ENCODE peak calls at places on chromosomes 1 and 21, in seven cellular contexts. One of them, this sample, is unnamed.

GRCh38 chr1:151399890-151400235 is 490 bp downstream of the PSMB4 start:
- DNase-seq in heart right ventricle: no peak
- DNase-seq in fibroblast of the aortic adventitia: peak; percentile 29
- DNase-seq in OCI-LY7: peak; percentile 31
- DNase-seq in pancreas: no peak
- DNase-seq in cardiac fibroblast: peak; percentile 21
- DNase-seq in coronary artery: no peak
- DNase-seq in this sample: peak; percentile 27

GRCh38 chr1:89607888-89608626 is 24.9 kb upstream of the LRRC8C start:
- DNase-seq in fibroblast of the aortic adventitia: no peak
- DNase-seq in coronary artery: no peak
- DNase-seq in OCI-LY7: no peak
- DNase-seq in pancreas: no peak
- DNase-seq in heart right ventricle: peak; percentile 64
- DNase-seq in cardiac fibroblast: peak; percentile 78
- DNase-seq in this sample: peak; percentile 85

GRCh38 chr1:58430355-58431335 is 115.9 kb downstream of the OMA1 start:
- DNase-seq in heart right ventricle: no peak
- DNase-seq in pancreas: no peak
- DNase-seq in OCI-LY7: no peak
- DNase-seq in cardiac fibroblast: no peak
- DNase-seq in coronary artery: no peak
- DNase-seq in fibroblast of the aortic adventitia: no peak
- DNase-seq in this sample: no peak

GRCh38 chr1:64183985-64184440 is 19.4 kb upstream of the UBE2U start:
- DNase-seq in coronary artery: no peak
- DNase-seq in OCI-LY7: no peak
- DNase-seq in pancreas: no peak
- DNase-seq in heart right ventricle: no peak
- DNase-seq in cardiac fibroblast: peak; percentile 62
- DNase-seq in fibroblast of the aortic adventitia: peak; percentile 69
- DNase-seq in this sample: peak; percentile 97

GRCh38 chr1:209434066-209434465 is 149.4 kb upstream of the CAMK1G start:
- DNase-seq in OCI-LY7: no peak
- DNase-seq in fibroblast of the aortic adventitia: peak; percentile 26
- DNase-seq in heart right ventricle: no peak
- DNase-seq in pancreas: no peak
- DNase-seq in coronary artery: no peak
- DNase-seq in cardiac fibroblast: peak; percentile 34
- DNase-seq in this sample: peak; percentile 65

GRCh38 chr1:183910780-183911179 is 105.9 kb downstream of the RGL1 start:
- DNase-seq in coronary artery: no peak
- DNase-seq in fibroblast of the aortic adventitia: peak; percentile 72
- DNase-seq in pancreas: no peak
- DNase-seq in cardiac fibroblast: peak; percentile 38
- DNase-seq in heart right ventricle: no peak
- DNase-seq in OCI-LY7: no peak
- DNase-seq in this sample: peak; percentile 27

GRCh38 chr1:184890539-184890973 is 83.8 kb downstream of the NIBAN1 start:
- DNase-seq in OCI-LY7: no peak
- DNase-seq in fibroblast of the aortic adventitia: peak; percentile 72
- DNase-seq in heart right ventricle: peak; percentile 64
- DNase-seq in coronary artery: peak; percentile 85
- DNase-seq in pancreas: no peak
- DNase-seq in cardiac fibroblast: peak; percentile 85
- DNase-seq in this sample: peak; percentile 32

GRCh38 chr21:29218749-29219148 is 80.0 kb upstream of the BACH1 start:
- DNase-seq in cardiac fibroblast: no peak
- DNase-seq in OCI-LY7: no peak
- DNase-seq in fibroblast of the aortic adventitia: no peak
- DNase-seq in pancreas: no peak
- DNase-seq in coronary artery: no peak
- DNase-seq in heart right ventricle: no peak
- DNase-seq in this sample: no peak

GRCh38 chr1:17849216-17849615 is 94.1 kb downstream of the ACTL8 start:
- DNase-seq in coronary artery: no peak
- DNase-seq in fibroblast of the aortic adventitia: peak; percentile 50
- DNase-seq in cardiac fibroblast: peak; percentile 18
- DNase-seq in heart right ventricle: no peak
- DNase-seq in pancreas: no peak
- DNase-seq in OCI-LY7: no peak
- DNase-seq in this sample: peak; percentile 21

GRCh38 chr1:184911103-184911502 is 63.2 kb downstream of the NIBAN1 start:
- DNase-seq in heart right ventricle: no peak
- DNase-seq in cardiac fibroblast: peak; percentile 32
- DNase-seq in pancreas: no peak
- DNase-seq in OCI-LY7: no peak
- DNase-seq in coronary artery: no peak
- DNase-seq in fibroblast of the aortic adventitia: peak; percentile 57
- DNase-seq in this sample: peak; percentile 32

GRCh38 chr1:24351918-24352637 is 32.9 kb downstream of the GRHL3 start:
- DNase-seq in cardiac fibroblast: peak; percentile 17
- DNase-seq in pancreas: no peak
- DNase-seq in heart right ventricle: no peak
- DNase-seq in OCI-LY7: no peak
- DNase-seq in coronary artery: no peak
- DNase-seq in fibroblast of the aortic adventitia: peak; percentile 17
- DNase-seq in this sample: peak; percentile 70

GRCh38 chr1:199283814-199284213 is 645.0 kb downstream of the PTPRC start:
- DNase-seq in coronary artery: no peak
- DNase-seq in pancreas: no peak
- DNase-seq in cardiac fibroblast: no peak
- DNase-seq in heart right ventricle: no peak
- DNase-seq in fibroblast of the aortic adventitia: peak; percentile 91
- DNase-seq in OCI-LY7: no peak
- DNase-seq in this sample: no peak

GRCh38 chr1:30383131-30383793 is 340.1 kb downstream of the MATN1 start:
- DNase-seq in pancreas: no peak
- DNase-seq in OCI-LY7: no peak
- DNase-seq in cardiac fibroblast: peak; percentile 3
- DNase-seq in heart right ventricle: no peak
- DNase-seq in fibroblast of the aortic adventitia: no peak
- DNase-seq in coronary artery: no peak
- DNase-seq in this sample: no peak

GRCh38 chr1:113233441-113233840 is 156.9 kb upstream of the MAGI3 start:
- DNase-seq in coronary artery: no peak
- DNase-seq in cardiac fibroblast: no peak
- DNase-seq in pancreas: no peak
- DNase-seq in OCI-LY7: no peak
- DNase-seq in heart right ventricle: no peak
- DNase-seq in fibroblast of the aortic adventitia: no peak
- DNase-seq in this sample: no peak

GRCh38 chr1:169890761-169891538 is 2.7 kb downstream of the SCYL3 start:
- DNase-seq in cardiac fibroblast: no peak
- DNase-seq in OCI-LY7: peak; percentile 10
- DNase-seq in pancreas: no peak
- DNase-seq in fibroblast of the aortic adventitia: no peak
- DNase-seq in coronary artery: no peak
- DNase-seq in heart right ventricle: no peak
- DNase-seq in this sample: no peak

GRCh38 chr1:87367549-87367948 is 38.9 kb downstream of the LMO4 start:
- DNase-seq in fibroblast of the aortic adventitia: no peak
- DNase-seq in heart right ventricle: no peak
- DNase-seq in coronary artery: no peak
- DNase-seq in OCI-LY7: no peak
- DNase-seq in cardiac fibroblast: no peak
- DNase-seq in pancreas: no peak
- DNase-seq in this sample: peak; percentile 11

GRCh38 chr1:29145739-29146437 is 22.2 kb upstream of the TMEM200B start:
- DNase-seq in coronary artery: no peak
- DNase-seq in fibroblast of the aortic adventitia: peak; percentile 84
- DNase-seq in OCI-LY7: no peak
- DNase-seq in cardiac fibroblast: peak; percentile 75
- DNase-seq in pancreas: no peak
- DNase-seq in heart right ventricle: no peak
- DNase-seq in this sample: peak; percentile 96

GRCh38 chr1:36387141-36387949 is 1.6 kb upstream of the STK40 start:
- DNase-seq in cardiac fibroblast: peak; percentile 94
- DNase-seq in OCI-LY7: peak; percentile 63
- DNase-seq in heart right ventricle: no peak
- DNase-seq in pancreas: no peak
- DNase-seq in fibroblast of the aortic adventitia: peak; percentile 97
- DNase-seq in coronary artery: no peak
- DNase-seq in this sample: peak; percentile 92

GRCh38 chr21:45543371-45543709 is 1.1 kb upstream of the SLC19A1 start:
- DNase-seq in cardiac fibroblast: no peak
- DNase-seq in fibroblast of the aortic adventitia: no peak
- DNase-seq in pancreas: peak; percentile 71
- DNase-seq in OCI-LY7: no peak
- DNase-seq in heart right ventricle: peak; percentile 6
- DNase-seq in coronary artery: peak; percentile 59
- DNase-seq in this sample: no peak

GRCh38 chr1:83813571-83813970 is 185.4 kb downstream of the TTLL7 start:
- DNase-seq in cardiac fibroblast: no peak
- DNase-seq in pancreas: no peak
- DNase-seq in heart right ventricle: no peak
- DNase-seq in fibroblast of the aortic adventitia: no peak
- DNase-seq in coronary artery: no peak
- DNase-seq in OCI-LY7: no peak
- DNase-seq in this sample: no peak

DNA sequence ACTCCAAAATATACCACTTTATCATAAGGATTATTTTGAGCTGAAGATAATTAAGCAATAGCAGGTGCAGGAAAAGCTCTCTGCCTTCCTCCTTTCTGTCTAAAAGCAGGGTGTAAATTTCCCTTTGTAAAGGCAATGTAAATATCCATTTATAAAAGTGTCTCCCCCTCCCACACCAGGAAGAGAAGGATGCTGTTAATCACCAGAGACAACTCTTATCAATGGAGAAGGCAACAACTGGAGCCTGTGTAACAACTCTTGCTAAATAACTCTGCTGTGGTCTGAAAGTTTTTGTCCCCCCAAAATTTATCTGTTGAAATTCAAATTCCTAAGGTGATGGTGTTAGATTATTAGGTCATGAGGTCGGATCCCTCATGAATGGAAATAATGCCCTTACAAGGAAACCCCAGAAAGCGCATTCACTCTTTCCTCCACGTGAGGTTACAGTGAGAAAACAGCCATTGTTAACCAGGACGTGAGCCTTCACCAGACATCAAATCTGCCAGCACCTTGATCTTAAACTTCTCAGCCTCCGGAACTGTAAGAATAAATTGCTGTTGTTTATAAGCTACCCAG is 142.0 kb upstream of the CXADR start:
- DNase-seq in coronary artery: no peak
- DNase-seq in pancreas: no peak
- DNase-seq in cardiac fibroblast: peak; percentile 5
- DNase-seq in heart right ventricle: no peak
- DNase-seq in fibroblast of the aortic adventitia: no peak
- DNase-seq in OCI-LY7: no peak
- DNase-seq in this sample: no peak
- H3K4me3 ChIP-seq in coronary artery: no peak overlapping the region
- H3K4me3 ChIP-seq in pancreas: no peak overlapping the region
- H3K4me3 ChIP-seq in cardiac fibroblast: no peak overlapping the region
- H3K4me3 ChIP-seq in heart right ventricle: no peak overlapping the region
- H3K4me3 ChIP-seq in fibroblast of the aortic adventitia: no peak overlapping the region
- H3K4me3 ChIP-seq in OCI-LY7: no peak overlapping the region
- H3K4me3 ChIP-seq in this sample: no peak overlapping the region

DNA sequence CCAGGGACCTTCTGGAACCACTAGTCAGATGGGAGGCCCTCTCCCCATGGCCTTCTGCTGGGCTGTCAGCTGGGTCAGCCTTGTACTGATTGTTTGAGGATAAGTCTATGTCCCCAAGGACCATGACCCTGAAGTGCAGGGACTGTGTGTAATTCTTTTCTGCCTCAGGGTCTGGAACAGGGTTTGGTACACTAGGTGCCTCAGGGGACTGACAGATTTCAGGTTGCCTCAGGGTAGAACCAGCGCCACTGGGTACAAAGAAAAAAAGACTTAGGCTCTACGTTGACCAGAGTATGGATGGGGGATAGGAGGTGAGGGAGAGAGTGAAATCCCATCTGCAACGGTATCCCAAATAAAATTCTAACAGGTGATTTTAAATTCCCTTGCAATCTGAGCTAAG is 3.0 kb downstream of the KDF1 start:
- DNase-seq in OCI-LY7: no peak
- DNase-seq in heart right ventricle: no peak
- DNase-seq in coronary artery: no peak
- DNase-seq in fibroblast of the aortic adventitia: no peak
- DNase-seq in pancreas: peak; percentile 9
- DNase-seq in cardiac fibroblast: no peak
- DNase-seq in this sample: no peak
- TF ChIP-seq CTCF in OCI-LY7: no peak
- TF ChIP-seq CTCF in heart right ventricle: no peak
- TF ChIP-seq CTCF in coronary artery: no peak
- TF ChIP-seq CTCF in fibroblast of the aortic adventitia: no peak
- TF ChIP-seq CTCF in pancreas: no peak
- TF ChIP-seq CTCF in cardiac fibroblast: no peak
- TF ChIP-seq CTCF in this sample: no peak

DNA sequence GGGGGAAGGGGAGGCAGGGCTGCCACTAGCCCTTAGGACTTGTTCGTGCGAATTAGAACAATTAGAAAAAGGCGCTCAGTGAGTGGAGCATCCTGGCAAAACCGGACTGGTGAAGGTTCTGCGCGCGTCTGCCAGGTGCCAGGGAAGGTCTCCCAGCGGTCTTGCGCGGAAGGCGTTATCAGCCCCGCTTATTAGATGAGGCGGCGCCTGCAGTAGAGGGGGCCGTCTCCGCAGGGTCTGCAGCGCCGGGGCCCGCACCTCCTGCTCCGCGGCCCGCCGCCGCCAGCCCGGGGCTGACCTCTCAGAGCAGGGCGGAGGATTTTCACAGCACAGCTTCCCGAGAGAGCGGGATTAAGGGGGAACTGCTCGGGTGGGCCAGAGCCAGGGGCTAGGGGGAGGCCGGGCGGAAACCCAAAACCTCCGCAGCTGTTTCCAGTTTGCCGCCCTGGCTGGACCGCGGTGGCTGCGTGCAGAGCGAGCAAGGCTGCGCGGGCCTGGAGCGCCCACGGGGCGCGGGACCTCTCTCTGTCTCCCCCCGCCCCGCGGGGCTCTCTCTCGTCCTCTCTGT is 155.2 kb downstream of the FOXD2 start:
- DNase-seq in cardiac fibroblast: no peak
- DNase-seq in fibroblast of the aortic adventitia: no peak
- DNase-seq in coronary artery: no peak
- DNase-seq in heart right ventricle: no peak
- DNase-seq in pancreas: no peak
- DNase-seq in OCI-LY7: no peak
- DNase-seq in this sample: no peak
- H3K4me3 ChIP-seq in cardiac fibroblast: no peak overlapping the region
- H3K4me3 ChIP-seq in fibroblast of the aortic adventitia: no peak overlapping the region
- H3K4me3 ChIP-seq in coronary artery: peak overlapping the region; percentile 53
- H3K4me3 ChIP-seq in heart right ventricle: peak overlapping the region; percentile 31
- H3K4me3 ChIP-seq in pancreas: no peak overlapping the region
- H3K4me3 ChIP-seq in OCI-LY7: no peak overlapping the region
- H3K4me3 ChIP-seq in this sample: no peak overlapping the region

DNA sequence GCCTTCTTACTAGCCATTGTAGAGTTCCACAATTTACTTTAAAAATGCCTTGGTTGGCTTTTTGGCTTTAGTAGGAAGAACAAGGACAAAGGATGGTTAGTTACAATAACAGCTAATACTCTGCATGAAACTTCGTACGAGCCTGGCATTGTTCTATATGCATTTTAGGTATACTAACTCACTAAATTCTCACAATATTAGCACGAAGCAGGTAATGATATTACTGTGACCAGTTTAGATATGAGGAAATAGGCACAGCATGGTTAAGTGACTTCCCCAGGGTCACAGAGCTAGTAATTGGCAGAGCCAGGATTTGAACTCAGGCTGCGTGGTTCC is 50.5 kb upstream of the CYP2J2 start:
- DNase-seq in pancreas: no peak
- DNase-seq in coronary artery: no peak
- DNase-seq in heart right ventricle: no peak
- DNase-seq in fibroblast of the aortic adventitia: no peak
- DNase-seq in cardiac fibroblast: no peak
- DNase-seq in OCI-LY7: no peak
- DNase-seq in this sample: no peak
- TF ChIP-seq CTCF in pancreas: no peak
- TF ChIP-seq CTCF in coronary artery: no peak
- TF ChIP-seq CTCF in heart right ventricle: peak; percentile 3
- TF ChIP-seq CTCF in fibroblast of the aortic adventitia: no peak
- TF ChIP-seq CTCF in cardiac fibroblast: no peak
- TF ChIP-seq CTCF in OCI-LY7: peak; percentile 60
- TF ChIP-seq CTCF in this sample: no peak

GRCh38 chr1:25481625-25482024 is 50.9 kb downstream of the MACO1 start:
- DNase-seq in pancreas: no peak
- DNase-seq in coronary artery: no peak
- DNase-seq in heart right ventricle: no peak
- DNase-seq in fibroblast of the aortic adventitia: no peak
- DNase-seq in cardiac fibroblast: no peak
- DNase-seq in OCI-LY7: no peak
- DNase-seq in this sample: no peak
- H3K4me3 ChIP-seq in pancreas: no peak overlapping the region
- H3K4me3 ChIP-seq in coronary artery: no peak overlapping the region
- H3K4me3 ChIP-seq in heart right ventricle: no peak overlapping the region
- H3K4me3 ChIP-seq in fibroblast of the aortic adventitia: no peak overlapping the region
- H3K4me3 ChIP-seq in cardiac fibroblast: no peak overlapping the region
- H3K4me3 ChIP-seq in OCI-LY7: no peak overlapping the region
- H3K4me3 ChIP-seq in this sample: no peak overlapping the region